ENCODE peak calls at places on chromosomes 11 and 22, in six cellular contexts. P, K, J, R, I and H are unnamed samples.

GRCh38 chr11:69392104-69392653 is 89.3 kb upstream of the LINC01488 start:
- DNase-seq in P (no peak), K (no peak), J (no peak), R (no peak), I (no peak), H (no peak)

GRCh38 chr11:123055132-123055924 is 6.6 kb downstream of the HSPA8 start:
- DNase-seq in P (no peak), K (no peak), J (no peak), R (no peak), I (no peak), H (no peak)

GRCh38 chr22:45497268-45497667 is 5.4 kb upstream of the FBLN1 start:
- DNase-seq in P (no peak), K (no peak), J (no peak), R (no peak), I (no peak), H (peak)

GRCh38 chr11:80096736-80097135 is 655.9 kb upstream of the TENM4 start:
- DNase-seq in P (no peak), K (peak), J (no peak), R (peak), I (no peak), H (peak)

GRCh38 chr11:58330861-58331260 is 28.0 kb downstream of the OR5B17 start:
- DNase-seq in P (no peak), K (peak), J (no peak), R (peak), I (no peak), H (no peak)

GRCh38 chr11:40235841-40236240 is 1223.6 kb downstream of the LRRC4C start:
- DNase-seq in P (no peak), K (no peak), J (no peak), R (no peak), I (no peak), H (no peak)

GRCh38 chr11:86749376-86749775 is 51.0 kb upstream of the PRSS23 start:
- DNase-seq in P (no peak), K (no peak), J (no peak), R (no peak), I (no peak), H (peak)

GRCh38 chr11:65571940-65572339 is 398 bp upstream of the FAM89B start:
- DNase-seq in P (no peak), K (no peak), J (no peak), R (peak), I (no peak), H (peak)

GRCh38 chr22:43796567-43796966 is 15.5 kb downstream of the EFCAB6 start:
- DNase-seq in P (no peak), K (peak), J (no peak), R (peak), I (peak), H (peak)

GRCh38 chr11:134566311-134566710 is 154.3 kb upstream of the B3GAT1 start:
- DNase-seq in P (no peak), K (no peak), J (no peak), R (no peak), I (no peak), H (no peak)

GRCh38 chr11:57699813-57700212 is 12.2 kb downstream of the MED19 start:
- DNase-seq in P (no peak), K (no peak), J (no peak), R (no peak), I (no peak), H (no peak)

GRCh38 chr11:129215506-129216245 is 23.6 kb upstream of the ARHGAP32 start:
- DNase-seq in P (no peak), K (no peak), J (no peak), R (no peak), I (no peak), H (no peak)

GRCh38 chr11:43943931-43944751 is 1.7 kb downstream of the C11orf96 start:
- DNase-seq in P (no peak), K (no peak), J (no peak), R (peak), I (no peak), H (peak)

GRCh38 chr22:44737414-44738346 is 14.7 kb upstream of the ARHGAP8 start:
- DNase-seq in P (no peak), K (no peak), J (no peak), R (no peak), I (no peak), H (no peak)

GRCh38 chr11:66728760-66729385 is at the start of gene SPTBN2:
- DNase-seq in P (peak), K (no peak), J (no peak), R (peak), I (no peak), H (no peak)

GRCh38 chr11:66725646-66726045 is 3.4 kb downstream of the SPTBN2 start:
- DNase-seq in P (no peak), K (peak), J (no peak), R (peak), I (no peak), H (no peak)

GRCh38 chr11:66727883-66728759 is 895 bp downstream of the SPTBN2 start:
- DNase-seq in P (peak), K (no peak), J (no peak), R (no peak), I (no peak), H (no peak)

GRCh38 chr11:66727282-66727882 is 1.6 kb downstream of the SPTBN2 start:
- DNase-seq in P (peak), K (no peak), J (no peak), R (peak), I (no peak), H (peak)

DNA sequence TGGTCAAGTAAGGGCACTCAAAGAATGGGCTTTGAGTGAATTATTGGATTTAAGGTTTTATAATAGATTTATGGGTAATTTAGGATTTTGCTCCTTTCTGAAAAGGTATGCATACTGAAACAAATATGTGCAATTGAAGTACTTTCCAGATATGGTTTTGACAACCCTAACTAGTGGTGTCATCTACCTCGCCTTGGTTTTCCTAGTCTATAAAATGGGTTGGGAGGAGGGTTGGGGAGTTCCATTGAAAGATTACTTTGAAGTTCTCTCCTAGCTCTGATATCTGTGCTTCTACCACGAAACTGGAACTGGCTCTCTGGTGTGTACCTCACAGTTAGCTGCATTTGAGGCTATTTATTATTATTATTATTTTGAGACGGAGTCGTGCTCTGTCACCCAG is 431 bp upstream of the SPTBN2 start:
- DNase-seq in P (no peak), K (no peak), J (no peak), R (no peak), I (no peak), H (no peak)
- TF ChIP-seq CTCF in P (no peak), K (no peak), J (no peak), R (no peak), I (no peak), H (no peak)

GRCh38 chr11:127362754-127363153 is 362.2 kb upstream of the KIRREL3 start:
- DNase-seq in P (no peak), K (no peak), J (no peak), R (no peak), I (no peak), H (no peak)
- H3K4me3 ChIP-seq in P (no peak), K (no peak), J (no peak), R (no peak), I (no peak), H (no peak)

GRCh38 chr11:257766-258493 is 20.3 kb upstream of the NLRP6 start:
- DNase-seq in P (no peak), K (no peak), J (no peak), R (no peak), I (no peak), H (no peak)
- TF ChIP-seq CTCF in P (no peak), K (no peak), J (no peak), R (peak), I (no peak), H (peak)

GRCh38 chr11:61007971-61008896 is 36.8 kb downstream of the CD6 start:
- DNase-seq in P (peak), K (no peak), J (no peak), R (no peak), I (no peak), H (no peak)
- H3K4me3 ChIP-seq in P (no peak), K (no peak), J (peak), R (peak), I (peak), H (no peak)

DNA sequence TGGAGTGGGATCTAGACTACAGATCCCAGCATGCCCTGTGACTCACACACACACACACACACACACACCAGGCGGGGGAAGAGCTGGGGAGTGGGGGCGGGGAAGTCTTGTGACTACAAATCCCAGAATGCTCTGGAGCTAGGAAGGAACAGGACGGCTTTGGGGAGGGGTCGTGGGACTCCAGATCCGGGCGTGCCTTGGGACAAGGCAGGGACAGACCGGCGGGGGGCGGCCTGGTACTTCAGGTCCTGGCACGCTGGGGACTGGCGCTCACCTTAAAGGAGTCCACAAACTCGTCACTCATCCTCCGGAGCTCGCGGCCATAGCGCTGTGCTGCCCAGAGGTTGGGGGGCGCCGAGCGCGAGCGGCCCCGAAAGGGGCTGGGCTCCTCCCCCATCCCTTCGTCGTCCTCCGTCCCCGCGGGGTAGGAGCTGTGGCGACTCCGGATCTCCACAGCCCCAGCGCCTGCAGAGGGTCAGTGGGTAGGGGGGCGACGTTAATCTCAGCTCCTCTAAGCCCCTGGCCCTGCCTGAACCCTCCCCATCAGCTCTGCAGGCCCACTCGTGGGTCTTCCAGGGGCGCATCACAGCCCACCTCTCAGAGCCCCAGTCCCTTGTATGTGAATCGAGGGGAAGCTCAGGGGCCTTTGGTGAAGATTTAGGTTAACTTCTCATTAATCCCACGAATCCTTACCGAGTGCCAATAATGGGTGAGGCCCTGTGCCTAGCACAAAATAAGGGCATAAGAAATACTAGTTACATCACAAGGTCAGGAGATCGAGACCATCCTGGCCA is 12.9 kb downstream of the BAD start:
- DNase-seq in P (peak), K (peak), J (peak), R (peak), I (peak), H (peak)
- TF ChIP-seq CTCF in P (no peak), K (no peak), J (peak), R (peak), I (no peak), H (no peak)

GRCh38 chr11:124646148-124646547 is 23.5 kb downstream of the TBRG1 start:
- DNase-seq in P (no peak), K (no peak), J (no peak), R (no peak), I (no peak), H (no peak)

GRCh38 chr11:124643605-124644425 is 21.2 kb downstream of the TBRG1 start:
- DNase-seq in P (no peak), K (peak), J (no peak), R (peak), I (no peak), H (peak)

GRCh38 chr11:124643042-124643604 is 20.5 kb downstream of the TBRG1 start:
- DNase-seq in P (no peak), K (no peak), J (no peak), R (no peak), I (no peak), H (no peak)

GRCh38 chr11:124642628-124643027 is 20.0 kb downstream of the TBRG1 start:
- DNase-seq in P (no peak), K (no peak), J (no peak), R (no peak), I (no peak), H (no peak)

DNA sequence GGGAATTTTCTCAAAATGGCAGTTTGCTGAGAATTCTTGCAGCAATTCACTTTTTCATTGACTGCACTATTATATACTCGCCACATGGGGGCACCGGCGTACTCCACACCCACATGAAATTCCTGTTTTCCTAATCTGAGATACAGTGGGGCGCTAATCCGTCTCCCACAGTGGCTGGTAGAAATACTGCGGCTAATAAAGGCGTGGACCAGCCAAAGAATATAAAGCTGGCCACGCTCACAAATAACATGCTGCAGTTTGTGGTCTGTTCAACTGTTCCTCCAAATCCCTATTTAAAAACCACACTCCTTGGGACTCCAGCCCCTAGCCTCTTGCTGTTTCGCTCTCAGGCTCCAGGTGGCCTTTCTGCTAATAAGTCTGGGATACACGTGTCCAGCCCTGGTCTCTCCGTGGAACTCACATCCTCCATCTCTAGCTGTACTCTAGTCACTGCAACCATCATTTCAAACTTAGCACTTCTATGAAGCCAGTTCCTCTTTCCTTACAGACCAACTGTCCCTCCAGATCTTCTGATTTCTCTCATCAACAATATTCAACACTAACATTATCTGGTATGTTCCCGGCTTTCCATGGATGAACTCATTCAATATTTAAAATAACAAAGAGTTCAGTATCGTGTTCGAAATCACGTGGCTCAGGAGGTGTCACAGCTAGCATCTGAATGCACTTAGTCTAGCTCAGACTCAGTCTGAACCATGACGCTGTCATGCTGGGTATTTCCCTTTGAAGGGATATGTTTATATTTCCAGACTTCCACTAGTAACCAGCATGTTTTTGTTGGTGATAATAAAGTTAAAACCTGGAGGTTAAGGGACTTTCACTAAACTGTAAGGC is 22.0 kb downstream of the TBRG1 start:
- DNase-seq in P (peak), K (peak), J (no peak), R (peak), I (peak), H (peak)
- H3K4me3 ChIP-seq in P (no peak), K (peak), J (peak), R (no peak), I (peak), H (peak)

GRCh38 chr22:49191506-49191980 is 636.1 kb downstream of the BRD1 start:
- DNase-seq in P (no peak), K (no peak), J (no peak), R (no peak), I (no peak), H (no peak)

GRCh38 chr22:49189871-49190270 is 637.8 kb downstream of the BRD1 start:
- DNase-seq in P (no peak), K (no peak), J (no peak), R (no peak), I (no peak), H (no peak)

GRCh38 chr22:49192857-49193250 is 634.8 kb downstream of the BRD1 start:
- DNase-seq in P (no peak), K (no peak), J (no peak), R (no peak), I (no peak), H (no peak)

GRCh38 chr22:49192180-49192856 is 635.4 kb downstream of the BRD1 start:
- DNase-seq in P (no peak), K (no peak), J (no peak), R (no peak), I (no peak), H (no peak)

DNA sequence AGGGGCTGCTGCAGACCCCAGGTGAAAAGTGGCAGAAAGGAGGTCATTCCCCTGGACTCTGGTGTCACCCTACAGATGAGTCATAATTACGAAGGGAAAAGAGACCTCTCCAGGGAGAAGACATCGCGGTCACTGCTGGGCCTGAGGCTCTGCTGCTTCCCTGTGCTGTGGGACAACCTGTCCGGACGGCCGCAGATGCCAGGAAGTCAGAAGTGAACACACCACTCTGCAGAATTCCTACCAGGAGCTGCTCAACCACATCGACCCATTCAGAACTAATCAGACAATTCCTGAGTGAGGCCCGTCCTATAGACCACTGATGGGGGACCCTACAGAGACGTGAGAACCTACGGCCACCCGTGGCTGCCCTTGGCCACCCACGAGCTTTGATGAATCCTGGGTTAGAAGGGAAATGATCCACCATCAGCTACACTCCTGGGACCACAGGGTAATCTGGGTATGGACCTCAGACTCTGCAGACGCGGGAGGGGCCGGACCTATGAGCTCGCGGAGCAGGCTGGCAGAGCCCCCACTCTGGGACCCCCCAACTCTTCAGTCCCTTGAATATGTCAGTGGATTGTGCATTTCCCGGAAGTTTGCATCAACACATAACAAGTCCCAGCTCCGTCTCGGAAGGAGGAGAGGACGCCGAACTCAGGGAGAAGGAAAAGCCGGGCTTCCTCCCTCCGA is 636.7 kb downstream of the BRD1 start:
- DNase-seq in P (no peak), K (no peak), J (no peak), R (no peak), I (no peak), H (no peak)
- TF ChIP-seq CTCF in P (no peak), K (no peak), J (no peak), R (no peak), I (no peak), H (no peak)

GRCh38 chr22:23849009-23850006 is 8.4 kb upstream of the SLC2A11 start:
- DNase-seq in P (peak), K (no peak), J (peak), R (peak), I (no peak), H (peak)
- H3K4me3 ChIP-seq in P (no peak), K (peak), J (peak), R (no peak), I (peak), H (peak)

DNA sequence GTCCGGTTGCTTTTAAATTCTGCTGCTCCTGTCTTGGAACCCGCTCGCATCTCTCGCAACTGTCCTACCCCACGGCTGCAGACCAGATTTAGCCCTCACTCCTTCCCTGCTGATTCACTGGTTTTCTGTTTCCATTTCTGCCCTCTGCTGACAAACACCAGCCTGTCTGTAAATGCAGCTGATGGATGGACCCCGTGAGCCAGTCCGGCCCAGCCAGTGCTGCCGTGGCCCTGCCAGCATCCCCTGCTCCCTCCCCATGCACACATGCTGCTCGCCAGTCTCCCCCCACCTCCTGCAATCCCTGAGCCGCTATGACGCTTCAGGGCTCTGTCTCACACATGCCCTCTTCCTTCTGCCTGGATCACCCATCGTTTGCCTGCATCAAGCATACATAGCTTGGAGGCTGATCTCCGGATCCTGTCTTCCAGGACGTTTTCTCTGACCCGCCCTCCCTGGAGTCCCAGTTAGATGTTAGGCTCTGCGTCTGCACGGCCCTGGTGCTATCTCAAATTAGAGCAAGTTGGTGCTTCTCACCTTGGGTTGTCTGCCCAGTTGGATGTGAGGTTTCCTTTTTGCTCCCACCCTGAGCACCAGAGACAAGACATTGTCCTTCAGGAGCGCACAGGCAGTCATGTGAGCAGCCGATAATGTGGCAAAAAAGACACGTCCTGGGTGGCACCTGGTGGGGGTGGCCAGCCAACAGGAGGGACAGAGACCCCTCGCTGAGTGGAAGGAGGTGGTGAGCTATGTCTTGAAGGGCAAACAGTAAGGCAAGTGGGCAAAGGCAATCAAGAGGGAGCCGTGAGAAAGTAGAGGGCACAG is 4.3 kb upstream of the ACR start:
- DNase-seq in P (peak), K (no peak), J (no peak), R (peak), I (no peak), H (peak)
- TF ChIP-seq CTCF in P (no peak), K (peak), J (no peak), R (no peak), I (no peak), H (no peak)